ENCODE peak calls at places on chromosome 6, in six cellular contexts. W is choroid plexus epithelial cell, B is GM23248, M is lung, G is HFF-Myc, T is lower lobe of right lung. D is an unnamed sample.

GRCh38 chr6:18388252-18388651 is 1.1 kb downstream of the RNF144B start:
- DNase-seq in B (peak), T (no peak), G (no peak), M (no peak), W (no peak), D (no peak)

GRCh38 chr6:157088841-157089240 is 234.5 kb downstream of the TMEM242 start:
- DNase-seq in W (no peak), G (no peak), T (no peak), B (no peak), M (no peak), D (no peak)

GRCh38 chr6:51415501-51415900 is 596.8 kb downstream of the TFAP2B start:
- DNase-seq in G (no peak), B (no peak), W (no peak), T (no peak), M (no peak), D (no peak)

GRCh38 chr6:138590796-138591709 is 91.8 kb upstream of the NHSL1 start:
- DNase-seq in T (no peak), G (peak), M (peak), W (peak), B (peak), D (peak)

GRCh38 chr6:147204060-147204785 is at the start of gene STXBP5:
- DNase-seq in M (peak), G (no peak), W (peak), B (peak), T (peak), D (peak)

GRCh38 chr6:3220366-3220765 is 7.1 kb downstream of the TUBB2B start:
- DNase-seq in M (no peak), B (no peak), T (no peak), G (no peak), W (no peak), D (no peak)

GRCh38 chr6:149862901-149863595 is 1.1 kb downstream of the LRP11 start:
- DNase-seq in W (peak), B (peak), T (peak), G (no peak), M (peak), D (peak)

GRCh38 chr6:123316733-123317323 is 319.9 kb downstream of the TRDN start:
- DNase-seq in B (peak), W (peak), T (no peak), M (no peak), G (no peak), D (peak)

GRCh38 chr6:9825526-9825925 is 589.3 kb downstream of the TFAP2A start:
- DNase-seq in T (no peak), W (no peak), B (peak), G (no peak), M (no peak), D (no peak)

GRCh38 chr6:132362318-132363185 is 38.7 kb downstream of the MOXD1 start:
- DNase-seq in B (peak), M (no peak), G (no peak), W (no peak), T (no peak), D (peak)

GRCh38 chr6:54655162-54655561 is 191.4 kb upstream of the FAM83B start:
- DNase-seq in B (no peak), G (no peak), M (no peak), W (no peak), T (no peak), D (no peak)

GRCh38 chr6:140970485-140970884 is 1162.2 kb upstream of the GJE1 start:
- DNase-seq in B (peak), T (no peak), G (peak), W (no peak), M (no peak), D (peak)

GRCh38 chr6:28501259-28501658 is 14.3 kb downstream of the GPX6 start:
- DNase-seq in M (no peak), B (no peak), W (no peak), G (no peak), T (no peak), D (no peak)

GRCh38 chr6:14857501-14857900 is 388.4 kb upstream of the JARID2 start:
- DNase-seq in T (peak), G (no peak), B (no peak), M (no peak), W (no peak), D (no peak)

GRCh38 chr6:158569036-158569435 is 9.1 kb downstream of the TMEM181 start:
- DNase-seq in T (no peak), M (no peak), G (no peak), W (no peak), B (no peak), D (no peak)

GRCh38 chr6:158570681-158570962 is 10.7 kb downstream of the TMEM181 start:
- DNase-seq in W (no peak), M (no peak), T (no peak), B (no peak), G (no peak), D (no peak)

GRCh38 chr6:158567871-158568401 is 8.0 kb downstream of the TMEM181 start:
- DNase-seq in G (no peak), B (no peak), T (no peak), W (no peak), M (no peak), D (no peak)

GRCh38 chr6:158567152-158567551 is 7.3 kb downstream of the TMEM181 start:
- DNase-seq in W (no peak), G (no peak), B (no peak), T (no peak), M (no peak), D (no peak)

GRCh38 chr6:158568549-158568948 is 8.7 kb downstream of the TMEM181 start:
- DNase-seq in B (no peak), G (no peak), M (no peak), W (no peak), T (no peak), D (no peak)
- H3K4me3 ChIP-seq in B (no peak), G (no peak), M (no peak), W (no peak), T (no peak), D (no peak)

DNA sequence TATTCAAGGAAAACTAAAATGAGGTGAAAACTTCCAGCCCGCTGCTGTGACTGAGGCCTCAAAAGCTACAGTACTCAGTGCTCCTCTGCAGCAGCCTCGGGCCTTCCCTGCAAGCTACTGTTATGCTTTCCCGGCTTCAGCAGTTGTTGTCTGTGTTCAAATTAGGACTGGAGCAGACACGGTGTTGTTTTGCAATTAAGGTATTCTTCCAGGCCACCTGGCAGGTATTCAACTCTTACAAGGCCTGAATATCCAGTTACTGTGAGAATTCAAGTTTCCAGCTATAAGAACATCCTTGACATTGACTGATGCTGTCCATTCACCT is 10.7 kb downstream of the TXNDC5 start:
- DNase-seq in M (no peak), G (no peak), T (no peak), W (no peak), B (no peak), D (no peak)
- H3K4me3 ChIP-seq in M (no peak), G (no peak), T (no peak), W (no peak), B (no peak), D (no peak)

DNA sequence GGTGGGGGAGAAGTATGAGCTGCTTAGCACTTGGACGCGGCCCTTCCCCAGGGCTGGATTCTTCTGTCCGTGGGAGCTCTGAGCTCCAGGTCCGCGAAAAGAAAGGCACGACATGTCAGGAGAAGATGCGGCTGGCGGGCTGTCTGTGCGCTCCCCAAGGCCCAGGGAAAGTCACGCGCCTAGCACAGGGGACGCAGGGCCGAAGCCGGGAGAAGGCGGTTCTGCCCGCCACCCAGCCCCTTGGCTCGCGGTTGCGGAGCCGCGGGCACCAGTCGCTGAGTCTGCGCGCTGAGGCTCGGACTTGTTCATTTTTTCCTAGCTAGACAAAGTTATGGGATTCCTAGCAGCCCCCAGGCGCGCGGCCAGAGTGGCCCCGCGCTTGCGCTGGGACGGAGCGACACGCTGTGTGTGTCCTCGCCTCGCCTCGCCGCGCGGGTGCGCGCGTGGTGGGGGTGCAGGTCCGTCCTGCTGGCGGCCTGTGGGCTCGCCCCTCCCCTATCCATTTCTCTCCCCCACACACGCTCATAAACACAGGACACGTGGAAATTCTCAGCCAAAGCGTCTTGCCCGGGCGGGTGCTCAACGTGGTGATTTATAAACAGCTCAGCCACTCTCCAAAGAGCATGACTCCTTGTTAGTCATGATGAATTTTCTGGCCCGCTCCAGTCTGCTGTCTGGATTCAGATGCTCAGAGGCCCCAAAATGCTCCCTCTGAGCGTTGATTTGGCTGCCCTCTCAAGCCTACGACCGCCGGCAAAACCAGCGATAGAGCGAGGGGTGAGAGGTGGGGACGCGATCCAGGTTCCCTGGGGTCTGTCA is 1.9 kb upstream of the POU3F2 start:
- DNase-seq in T (no peak), W (peak), B (peak), G (peak), M (no peak), D (peak)
- H3K4me3 ChIP-seq in T (peak), W (no peak), B (peak), G (no peak), M (no peak), D (peak)

DNA sequence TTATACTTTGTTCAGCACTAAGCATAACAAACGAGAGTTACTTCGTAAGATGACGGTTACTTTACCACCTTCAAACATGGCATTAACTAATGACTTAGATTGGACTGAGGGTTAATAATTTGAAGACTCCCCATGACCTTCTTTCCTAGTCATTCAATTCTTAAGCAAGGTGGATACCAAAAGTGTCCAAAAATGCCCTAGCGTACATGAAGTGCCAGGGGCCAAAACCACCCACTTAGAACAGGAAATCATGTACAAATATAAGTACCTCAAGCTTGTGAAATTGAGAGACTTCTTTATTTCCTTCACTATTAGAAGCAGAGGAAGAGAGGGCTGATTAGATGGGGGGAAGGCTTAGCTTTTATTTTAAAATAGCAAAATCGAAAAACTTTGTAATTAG is 166.4 kb downstream of the ATXN1 start:
- DNase-seq in M (no peak), W (no peak), G (no peak), T (no peak), B (no peak), D (no peak)
- H3K4me3 ChIP-seq in M (no peak), W (no peak), G (no peak), T (no peak), B (no peak), D (no peak)

DNA sequence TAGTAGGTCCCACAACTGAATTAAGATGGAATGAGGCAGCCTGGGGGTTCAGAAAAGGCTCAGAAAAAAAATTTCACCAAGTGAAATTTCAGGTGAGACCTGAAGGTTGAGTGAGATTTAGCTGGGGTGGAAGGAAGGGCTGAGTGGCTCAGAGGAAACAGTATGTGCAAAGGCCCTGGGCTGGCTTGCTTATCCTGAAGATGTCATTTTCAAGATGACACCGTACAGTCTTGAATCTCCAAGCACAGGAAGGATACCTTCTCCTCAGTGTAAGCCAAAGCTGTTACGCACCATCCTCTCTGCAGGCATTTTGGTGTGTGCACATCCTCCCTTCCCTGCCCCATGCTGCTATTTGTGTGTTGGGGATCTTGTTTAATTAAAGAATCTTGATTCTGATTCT is 43.0 kb upstream of the RANBP9 start:
- DNase-seq in G (no peak), T (no peak), M (no peak), B (no peak), W (no peak), D (no peak)
- H3K4me3 ChIP-seq in G (no peak), T (no peak), M (no peak), B (no peak), W (no peak), D (no peak)

DNA sequence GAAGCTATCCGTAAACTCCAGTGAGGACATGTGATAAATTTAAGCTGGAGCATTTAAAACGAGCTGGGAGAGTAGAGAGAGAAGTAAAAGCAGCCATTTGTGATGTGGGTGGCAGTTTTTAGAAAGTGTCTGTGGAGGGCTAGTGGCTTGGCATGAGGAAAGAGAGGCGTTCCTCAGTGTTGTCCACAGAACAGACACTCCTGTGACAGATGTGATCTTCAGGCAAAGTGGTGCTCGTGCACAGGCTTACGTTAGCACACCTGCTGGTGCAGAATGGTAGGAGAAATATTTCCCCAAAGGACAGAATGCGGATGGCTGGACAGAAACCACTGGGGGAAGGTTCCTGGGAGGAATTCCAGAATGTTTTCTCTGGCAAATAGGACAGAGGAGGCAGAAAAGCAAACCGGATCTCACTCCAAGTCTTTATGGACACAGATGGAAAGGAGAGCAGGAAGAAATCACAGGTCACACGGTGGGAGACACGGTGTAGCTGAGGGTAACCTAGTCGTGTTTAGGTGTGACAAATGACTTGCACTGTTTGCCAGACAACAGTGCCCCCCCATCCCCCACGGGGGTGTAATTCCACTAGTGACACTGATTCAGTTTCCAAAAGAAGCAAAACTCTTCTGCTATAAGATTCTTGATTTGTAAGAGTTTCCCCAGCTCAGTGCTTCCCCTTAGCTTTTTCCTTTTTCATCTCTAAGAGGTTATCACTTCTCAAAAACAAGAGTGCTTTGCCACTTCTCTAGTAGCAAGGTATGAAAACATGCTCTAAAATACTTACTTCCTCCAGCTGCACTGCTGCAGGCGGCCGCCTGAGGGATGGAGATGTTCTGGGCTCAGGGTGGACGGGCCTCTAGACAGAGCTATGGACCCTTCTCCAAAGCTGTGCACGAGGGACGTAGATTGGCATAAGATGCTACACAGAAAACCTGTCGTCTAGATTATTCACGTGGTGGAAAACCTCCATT is 293.2 kb downstream of the QKI start:
- DNase-seq in M (no peak), W (no peak), B (no peak), T (no peak), G (no peak), D (no peak)
- H3K4me3 ChIP-seq in M (no peak), W (no peak), B (no peak), T (no peak), G (no peak), D (no peak)

DNA sequence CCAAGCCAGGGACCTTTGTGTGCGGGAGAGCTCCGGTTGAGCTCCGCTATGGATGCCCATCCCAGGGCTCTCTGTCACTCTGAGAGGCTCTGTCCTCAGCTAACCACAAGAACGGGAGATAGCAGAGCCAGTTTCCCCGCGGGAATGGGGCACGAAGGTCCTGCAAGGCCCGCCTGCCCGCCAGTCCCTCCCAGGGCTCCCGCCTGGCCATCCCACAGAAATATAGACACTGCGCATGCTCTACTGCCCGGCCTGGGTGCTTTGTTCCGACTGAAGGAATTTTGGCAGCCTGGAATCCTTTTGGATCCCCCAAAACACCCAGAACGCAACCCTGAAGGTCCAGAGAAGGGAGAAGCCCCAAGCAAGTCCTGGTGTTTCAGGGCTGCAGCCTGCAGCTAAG is 8.6 kb upstream of the DEFB110 start:
- DNase-seq in M (no peak), T (peak), W (no peak), B (no peak), G (no peak), D (no peak)
- H3K4me3 ChIP-seq in M (no peak), T (no peak), W (no peak), B (no peak), G (no peak), D (no peak)

DNA sequence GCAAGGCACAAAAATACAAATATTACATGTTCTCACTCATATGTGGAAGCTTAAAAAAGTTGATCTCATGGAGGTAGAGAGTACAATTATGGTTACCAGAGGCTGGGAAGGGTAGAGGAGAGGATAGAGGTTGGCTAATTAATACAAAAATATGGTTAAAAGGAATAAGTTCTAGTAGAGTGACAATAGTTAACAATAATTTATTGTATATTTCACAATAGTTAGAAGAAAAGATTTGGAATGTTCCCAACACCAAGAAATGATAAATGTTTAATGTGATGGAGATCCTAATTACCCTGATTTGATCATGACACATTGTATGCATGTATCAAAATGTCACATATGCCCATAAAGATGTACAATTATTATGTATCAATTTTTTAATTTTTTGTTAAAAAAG is 1.8 kb downstream of the ALDH8A1 start:
- DNase-seq in M (no peak), G (no peak), T (no peak), W (no peak), B (no peak), D (no peak)
- H3K4me3 ChIP-seq in M (no peak), G (no peak), T (no peak), W (no peak), B (no peak), D (no peak)

GRCh38 chr6:159655409-159655988 is 37.5 kb downstream of the SOD2 start:
- DNase-seq in M (no peak), W (no peak), G (no peak), B (no peak), T (no peak), D (no peak)
- H3K4me3 ChIP-seq in M (no peak), W (no peak), G (no peak), B (no peak), T (no peak), D (no peak)

GRCh38 chr6:49070411-49070810 is 392.6 kb downstream of the MMUT start:
- DNase-seq in W (no peak), G (no peak), T (no peak), M (no peak), B (no peak), D (no peak)
- H3K4me3 ChIP-seq in W (no peak), G (no peak), T (no peak), M (no peak), B (no peak), D (no peak)